ENCODE peak calls at places on chromosome 14, in four cellular contexts. B is A549, L is fibroblast of lung, S is breast epithelium. T is an unnamed sample. For H3K4me1, the result is how much of the 10 kb centered on the place peaks cover.

GRCh38 chr14:87805315-87805723 is 187.7 kb downstream of the GALC start:
- DNase-seq in B (peak), L (peak), S (no peak), T (peak)

GRCh38 chr14:93008381-93008780 is 85.4 kb downstream of the CHGA start:
- DNase-seq in B (no peak), L (peak), S (no peak), T (peak)

GRCh38 chr14:103422981-103423600 is 37.9 kb downstream of the MARK3 start:
- DNase-seq in B (no peak), L (peak), S (no peak), T (no peak)

GRCh38 chr14:56570295-56570694 is 9.3 kb upstream of the TMEM260 start:
- DNase-seq in B (no peak), L (no peak), S (no peak), T (no peak)

GRCh38 chr14:77707724-77708408 is at the start of the genes ALKBH1 and SLIRP:
- DNase-seq in B (peak), L (peak), S (peak), T (peak)

GRCh38 chr14:73770977-73771847 is 57.0 kb upstream of the PNMA1 start:
- DNase-seq in B (no peak), L (no peak), S (no peak), T (no peak)

GRCh38 chr14:37587438-37587837 is 7.6 kb downstream of the FOXA1 start:
- DNase-seq in B (no peak), L (no peak), S (no peak), T (no peak)

GRCh38 chr14:44657153-44657552 is 150.1 kb upstream of the FSCB start:
- DNase-seq in B (no peak), L (no peak), S (no peak), T (no peak)

GRCh38 chr14:63933701-63934100 is 80.9 kb downstream of the SYNE2 start:
- DNase-seq in B (no peak), L (no peak), S (no peak), T (no peak)

GRCh38 chr14:30243157-30243556 is 315.5 kb upstream of the PRKD1 start:
- DNase-seq in B (no peak), L (no peak), S (no peak), T (no peak)

GRCh38 chr14:52299692-52300278 is 14.3 kb upstream of the PTGER2 start:
- DNase-seq in B (peak), L (peak), S (no peak), T (no peak)

GRCh38 chr14:29913550-29913949 is 14.1 kb downstream of the PRKD1 start:
- DNase-seq in B (no peak), L (no peak), S (no peak), T (no peak)

GRCh38 chr14:28468191-28469151 is 298.1 kb upstream of the FOXG1 start:
- DNase-seq in B (peak), L (peak), S (no peak), T (no peak)

GRCh38 chr14:100443643-100444042 is 120.5 kb downstream of the SLC25A47 start:
- DNase-seq in B (no peak), L (peak), S (no peak), T (no peak)

GRCh38 chr14:76904100-76904739 is 78.0 kb downstream of the LRRC74A start:
- DNase-seq in B (peak), L (peak), S (no peak), T (peak)

GRCh38 chr14:104473649-104474574 is 105.7 kb upstream of the C14orf180 start:
- DNase-seq in B (no peak), L (no peak), S (peak), T (no peak)

GRCh38 chr14:62117718-62118164 is 355.5 kb downstream of the SNAPC1 start:
- DNase-seq in B (no peak), L (peak), S (no peak), T (no peak)

GRCh38 chr14:72962829-72963312 is 36.6 kb downstream of the DCAF4 start:
- DNase-seq in B (peak), L (peak), S (no peak), T (no peak)

GRCh38 chr14:68283378-68284123 is 464.0 kb downstream of the RAD51B start:
- DNase-seq in B (no peak), L (no peak), S (no peak), T (peak)

GRCh38 chr14:73261075-73261474 is 23.8 kb downstream of the PAPLN start:
- DNase-seq in B (no peak), L (no peak), S (no peak), T (no peak)

GRCh38 chr14:21192447-21192822 is 36.6 kb upstream of the OR5AU1 start:
- DNase-seq in B (no peak), L (no peak), S (no peak), T (no peak)

GRCh38 chr14:103867523-103867953 is 20.2 kb upstream of the PPP1R13B start:
- DNase-seq in B (no peak), L (no peak), S (no peak), T (peak)

GRCh38 chr14:99215277-99215676 is 56.7 kb downstream of the BCL11B start:
- DNase-seq in B (no peak), L (peak), S (no peak), T (no peak)

GRCh38 chr14:25049559-25050493 is at the start of gene STXBP6:
- DNase-seq in B (peak), L (peak), S (no peak), T (peak)

GRCh38 chr14:99684356-99684952 is 356 bp downstream of the CYP46A1 start:
- DNase-seq in B (no peak), L (peak), S (no peak), T (no peak)

GRCh38 chr14:67413806-67414769 is 2.1 kb upstream of the PLEK2 start:
- DNase-seq in B (peak), L (peak), S (no peak), T (no peak)

GRCh38 chr14:54440454-54440853 is 720 bp downstream of the CNIH1 start:
- DNase-seq in B (no peak), L (peak), S (no peak), T (no peak)

GRCh38 chr14:39682000-39682399 is 249.8 kb upstream of the FBXO33 start:
- DNase-seq in B (no peak), L (no peak), S (no peak), T (no peak)

GRCh38 chr14:54902143-54902520 is 494 bp downstream of the GCH1 start:
- DNase-seq in B (peak), L (peak), S (peak), T (peak)

GRCh38 chr14:96098309-96098998 is 59.3 kb downstream of the C14orf132 start:
- DNase-seq in B (peak), L (peak), S (no peak), T (no peak)

GRCh38 chr14:55339770-55340169 is 68.5 kb downstream of the FBXO34 start:
- DNase-seq in B (no peak), L (peak), S (no peak), T (no peak)

GRCh38 chr14:93219103-93219726 is 12.2 kb downstream of the UBR7 start:
- DNase-seq in B (peak), L (peak), S (no peak), T (no peak)

GRCh38 chr14:100381386-100382105 is 58.4 kb downstream of the SLC25A47 start:
- DNase-seq in B (no peak), L (peak), S (no peak), T (no peak)

GRCh38 chr14:101101456-101102056 is 198.0 kb upstream of the RTL1 start:
- DNase-seq in B (peak), L (peak), S (peak), T (no peak)

GRCh38 chr14:81656811-81657210 is 123.2 kb upstream of the SEL1L start:
- DNase-seq in B (no peak), L (no peak), S (no peak), T (no peak)

GRCh38 chr14:103097244-103097993 is 2.9 kb downstream of the EXOC3L4 start:
- DNase-seq in B (no peak), L (no peak), S (no peak), T (no peak)

GRCh38 chr14:69715725-69716482 is 51.0 kb upstream of the SRSF5 start:
- DNase-seq in B (no peak), L (peak), S (peak), T (peak)

GRCh38 chr14:61300209-61300608 is 19.1 kb upstream of the TMEM30B start:
- DNase-seq in B (no peak), L (no peak), S (no peak), T (no peak)

GRCh38 chr14:104681689-104682074 is 7.7 kb upstream of the INF2 start:
- DNase-seq in B (peak), L (peak), S (peak), T (peak)

GRCh38 chr14:89720076-89720687 is 234.3 kb downstream of the EFCAB11 start:
- DNase-seq in B (no peak), L (no peak), S (no peak), T (no peak)

GRCh38 chr14:89720741-89721315 is 233.7 kb downstream of the EFCAB11 start:
- DNase-seq in B (no peak), L (peak), S (no peak), T (peak)

GRCh38 chr14:89721330-89721729 is 233.2 kb downstream of the EFCAB11 start:
- DNase-seq in B (no peak), L (no peak), S (no peak), T (no peak)

GRCh38 chr14:89721991-89722390 is 232.5 kb downstream of the EFCAB11 start:
- DNase-seq in B (peak), L (no peak), S (no peak), T (no peak)

GRCh38 chr14:89719371-89720075 is 235.0 kb downstream of the EFCAB11 start:
- DNase-seq in B (no peak), L (no peak), S (no peak), T (no peak)
- H3K4me1 ChIP-seq in B (under half), L (under half), S (under half), T (under half)

GRCh38 chr14:22588419-22589095 is 467 bp downstream of the DAD1 start:
- DNase-seq in B (no peak), L (peak), S (no peak), T (no peak)

GRCh38 chr14:22587247-22587646 is 1.8 kb downstream of the DAD1 start:
- DNase-seq in B (no peak), L (no peak), S (no peak), T (no peak)

GRCh38 chr14:22594156-22594716 is 3.9 kb upstream of the ABHD4 start:
- DNase-seq in B (no peak), L (peak), S (no peak), T (no peak)

GRCh38 chr14:22593189-22593588 is 4.2 kb upstream of the DAD1 start:
- DNase-seq in B (no peak), L (no peak), S (no peak), T (no peak)

GRCh38 chr14:22589096-22589839 is at the start of gene DAD1:
- DNase-seq in B (peak), L (peak), S (peak), T (peak)
- TF ChIP-seq CTCF in B (no peak), L (no peak), S (peak), T (no peak)

GRCh38 chr14:65170318-65170717 is 68.0 kb upstream of the MAX start:
- DNase-seq in B (no peak), L (no peak), S (no peak), T (no peak)
- H3K4me3 ChIP-seq in B (peak), L (peak), S (no peak), T (peak)

GRCh38 chr14:91350483-91350812 is 67.2 kb downstream of the CCDC88C start:
- DNase-seq in B (no peak), L (no peak), S (no peak), T (no peak)
- H3K4me1 ChIP-seq in B (under half), L (under half), S (under half), T (under half)

DNA sequence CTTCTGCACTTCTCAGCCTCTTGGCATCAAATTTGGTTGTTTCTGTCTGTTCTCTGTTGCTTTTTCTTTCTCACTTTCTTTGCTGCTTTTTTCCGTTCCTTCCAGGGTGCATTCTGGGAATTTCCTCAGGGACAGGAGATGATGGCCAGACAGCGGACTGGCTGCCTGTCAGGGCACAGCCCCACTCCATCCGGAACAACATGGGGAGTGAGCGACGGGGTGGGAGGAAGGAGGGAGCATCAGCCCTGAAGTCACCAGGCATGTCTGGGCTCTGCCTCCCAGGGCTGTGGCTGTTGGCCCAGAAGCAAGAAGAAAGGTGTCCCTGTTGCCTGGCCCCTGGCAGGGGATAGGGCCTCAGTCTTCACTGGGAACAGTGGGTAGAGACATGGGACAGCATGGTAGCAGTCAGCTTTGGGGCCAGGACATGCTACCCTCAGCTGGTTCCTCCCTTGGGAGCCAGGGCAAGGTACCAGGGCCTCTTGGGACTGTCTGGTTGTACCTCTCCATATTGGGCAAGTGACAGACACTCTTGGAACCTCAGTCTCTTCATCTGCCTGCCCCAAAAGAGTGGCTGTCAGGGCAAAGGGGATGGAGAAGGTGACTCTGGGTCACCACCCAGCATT is 8.6 kb downstream of the PGF start:
- DNase-seq in B (peak), L (no peak), S (no peak), T (no peak)
- TF ChIP-seq CTCF in B (no peak), L (no peak), S (peak), T (no peak)

T was measured in left ventricle myocardium inferior.